ENCODE peak calls at places on chromosomes 12 and 14, in nine cellular contexts. J is adrenal gland, N is suprapubic skin, D is GM12878, U is GM12892, V is body of pancreas, S is H54, A is A549, F is GM12891. Z is an unnamed sample.

GRCh38 chr14:96735509-96735908 is 61.7 kb upstream of the VRK1 start:
- DNase-seq in J (no peak), N (no peak), D (no peak), U (no peak), V (no peak), S (no peak), A (no peak), F (no peak), Z (no peak)

GRCh38 chr12:47270782-47271664 is 191.3 kb upstream of the AMIGO2 start:
- DNase-seq in J (no peak), N (no peak), D (no peak), U (no peak), V (no peak), S (peak), A (peak), F (no peak), Z (no peak)

GRCh38 chr14:104843442-104844305 is 21.4 kb upstream of the CEP170B start:
- DNase-seq in J (no peak), N (peak), D (no peak), U (no peak), V (no peak), S (no peak), A (no peak), F (no peak), Z (no peak)

GRCh38 chr14:104309657-104310369 is 171.4 kb downstream of the KIF26A start:
- DNase-seq in J (peak), N (peak), D (no peak), U (no peak), V (no peak), S (no peak), A (no peak), F (no peak), Z (no peak)

GRCh38 chr14:105347587-105347968 is 33.0 kb downstream of the PACS2 start:
- DNase-seq in J (no peak), N (no peak), D (no peak), U (no peak), V (no peak), S (no peak), A (no peak), F (no peak), Z (no peak)

GRCh38 chr12:2580821-2581220 is 213.9 kb upstream of the FKBP4 start:
- DNase-seq in J (no peak), N (no peak), D (no peak), U (no peak), V (no peak), S (no peak), A (no peak), F (no peak), Z (no peak)

GRCh38 chr12:96425321-96425720 is 25.1 kb upstream of the CDK17 start:
- DNase-seq in J (no peak), N (no peak), D (no peak), U (no peak), V (no peak), S (peak), A (no peak), F (no peak), Z (no peak)

GRCh38 chr14:95784137-95784536 is 70.2 kb upstream of the TCL1A start:
- DNase-seq in J (no peak), N (no peak), D (no peak), U (no peak), V (no peak), S (peak), A (no peak), F (peak), Z (no peak)

GRCh38 chr14:24398298-24398942 is 383 bp upstream of the NYNRIN start:
- DNase-seq in J (peak), N (no peak), D (no peak), U (no peak), V (no peak), S (no peak), A (no peak), F (no peak), Z (no peak)

GRCh38 chr12:2753536-2753935 is 41.2 kb upstream of the FKBP4 start:
- DNase-seq in J (no peak), N (no peak), D (no peak), U (no peak), V (no peak), S (no peak), A (no peak), F (no peak), Z (no peak)

GRCh38 chr14:94340533-94340932 is 17.4 kb upstream of the SERPINA6 start:
- DNase-seq in J (no peak), N (no peak), D (no peak), U (no peak), V (no peak), S (no peak), A (no peak), F (no peak), Z (no peak)

GRCh38 chr12:103928736-103929050 is 1.5 kb upstream of the HSP90B1 start:
- DNase-seq in J (no peak), N (no peak), D (peak), U (no peak), V (no peak), S (no peak), A (no peak), F (no peak), Z (no peak)

GRCh38 chr12:8947737-8948136 is 1.7 kb downstream of the M6PR start:
- DNase-seq in J (no peak), N (no peak), D (no peak), U (no peak), V (no peak), S (no peak), A (no peak), F (no peak), Z (no peak)

GRCh38 chr12:28222081-28222700 is 31.9 kb downstream of the CCDC91 start:
- DNase-seq in J (no peak), N (no peak), D (no peak), U (no peak), V (no peak), S (no peak), A (no peak), F (no peak), Z (no peak)

GRCh38 chr14:80959448-80960006 is 4.1 kb downstream of the TSHR start:
- DNase-seq in J (peak), N (no peak), D (peak), U (peak), V (no peak), S (no peak), A (no peak), F (peak), Z (no peak)

GRCh38 chr12:113831016-113831415 is 135.1 kb downstream of the RBM19 start:
- DNase-seq in J (no peak), N (no peak), D (no peak), U (no peak), V (no peak), S (peak), A (no peak), F (no peak), Z (no peak)

GRCh38 chr12:5417500-5417899 is 14.4 kb upstream of the NTF3 start:
- DNase-seq in J (no peak), N (no peak), D (no peak), U (no peak), V (no peak), S (no peak), A (no peak), F (no peak), Z (no peak)

GRCh38 chr12:75825686-75826085 is 205.9 kb downstream of the PHLDA1 start:
- DNase-seq in J (no peak), N (no peak), D (no peak), U (no peak), V (no peak), S (peak), A (no peak), F (no peak), Z (no peak)

GRCh38 chr12:27505124-27505523 is 18.9 kb upstream of the PPFIBP1 start:
- DNase-seq in J (no peak), N (no peak), D (no peak), U (no peak), V (no peak), S (no peak), A (no peak), F (no peak), Z (no peak)

GRCh38 chr12:51907864-51908425 is 641 bp downstream of the ACVRL1 start:
- DNase-seq in J (no peak), N (peak), D (no peak), U (no peak), V (no peak), S (no peak), A (no peak), F (no peak), Z (no peak)

GRCh38 chr14:92503756-92504491 is 9.7 kb upstream of the RIN3 start:
- DNase-seq in J (peak), N (peak), D (no peak), U (no peak), V (no peak), S (peak), A (peak), F (no peak), Z (no peak)

GRCh38 chr12:26319511-26319910 is 124.1 kb downstream of the SSPN start:
- DNase-seq in J (peak), N (peak), D (no peak), U (no peak), V (peak), S (peak), A (no peak), F (no peak), Z (peak)

GRCh38 chr14:59343585-59343984 is 121.6 kb downstream of the GPR135 start:
- DNase-seq in J (no peak), N (no peak), D (no peak), U (no peak), V (peak), S (no peak), A (no peak), F (no peak), Z (no peak)

GRCh38 chr12:114439306-114439705 is 33.4 kb upstream of the TBX5 start:
- DNase-seq in J (no peak), N (no peak), D (no peak), U (no peak), V (no peak), S (no peak), A (no peak), F (no peak), Z (peak)

GRCh38 chr12:11601647-11602046 is 47.8 kb upstream of the ETV6 start:
- DNase-seq in J (no peak), N (no peak), D (no peak), U (no peak), V (no peak), S (no peak), A (no peak), F (no peak), Z (no peak)

GRCh38 chr12:31759621-31760459 is 31.0 kb upstream of the AMN1 start:
- DNase-seq in J (no peak), N (no peak), D (no peak), U (no peak), V (peak), S (no peak), A (no peak), F (no peak), Z (no peak)

GRCh38 chr12:117328556-117329100 is 32.8 kb downstream of the NOS1 start:
- DNase-seq in J (no peak), N (no peak), D (no peak), U (no peak), V (no peak), S (no peak), A (no peak), F (no peak), Z (no peak)

GRCh38 chr14:104797112-104798044 is 1.8 kb upstream of the AKT1 start:
- DNase-seq in J (no peak), N (no peak), D (no peak), U (no peak), V (peak), S (peak), A (peak), F (no peak), Z (no peak)

GRCh38 chr12:115121053-115121452 is 437.1 kb upstream of the TBX3 start:
- DNase-seq in J (no peak), N (no peak), D (no peak), U (no peak), V (no peak), S (no peak), A (no peak), F (no peak), Z (no peak)

GRCh38 chr12:50505945-50506344 is 1.2 kb downstream of the DIP2B start:
- DNase-seq in J (no peak), N (no peak), D (no peak), U (no peak), V (peak), S (no peak), A (no peak), F (no peak), Z (no peak)
- TF ChIP-seq POLR2A in J (no peak), N (no peak), D (no peak), U (no peak), V (no peak), S (no peak), A (no peak), F (no peak), Z (no peak)

GRCh38 chr12:124925117-124925516 is 10.7 kb upstream of the UBC start:
- DNase-seq in J (peak), N (no peak), D (no peak), U (no peak), V (no peak), S (no peak), A (no peak), F (no peak), Z (no peak)

GRCh38 chr12:124929649-124930419 is 15.4 kb upstream of the UBC start:
- DNase-seq in J (peak), N (peak), D (no peak), U (no peak), V (no peak), S (no peak), A (no peak), F (no peak), Z (no peak)

GRCh38 chr12:124928095-124928911 is 13.9 kb upstream of the UBC start:
- DNase-seq in J (peak), N (peak), D (no peak), U (no peak), V (peak), S (no peak), A (peak), F (no peak), Z (no peak)

GRCh38 chr12:124928912-124929530 is 14.6 kb upstream of the UBC start:
- DNase-seq in J (peak), N (peak), D (no peak), U (no peak), V (no peak), S (no peak), A (no peak), F (no peak), Z (no peak)

DNA sequence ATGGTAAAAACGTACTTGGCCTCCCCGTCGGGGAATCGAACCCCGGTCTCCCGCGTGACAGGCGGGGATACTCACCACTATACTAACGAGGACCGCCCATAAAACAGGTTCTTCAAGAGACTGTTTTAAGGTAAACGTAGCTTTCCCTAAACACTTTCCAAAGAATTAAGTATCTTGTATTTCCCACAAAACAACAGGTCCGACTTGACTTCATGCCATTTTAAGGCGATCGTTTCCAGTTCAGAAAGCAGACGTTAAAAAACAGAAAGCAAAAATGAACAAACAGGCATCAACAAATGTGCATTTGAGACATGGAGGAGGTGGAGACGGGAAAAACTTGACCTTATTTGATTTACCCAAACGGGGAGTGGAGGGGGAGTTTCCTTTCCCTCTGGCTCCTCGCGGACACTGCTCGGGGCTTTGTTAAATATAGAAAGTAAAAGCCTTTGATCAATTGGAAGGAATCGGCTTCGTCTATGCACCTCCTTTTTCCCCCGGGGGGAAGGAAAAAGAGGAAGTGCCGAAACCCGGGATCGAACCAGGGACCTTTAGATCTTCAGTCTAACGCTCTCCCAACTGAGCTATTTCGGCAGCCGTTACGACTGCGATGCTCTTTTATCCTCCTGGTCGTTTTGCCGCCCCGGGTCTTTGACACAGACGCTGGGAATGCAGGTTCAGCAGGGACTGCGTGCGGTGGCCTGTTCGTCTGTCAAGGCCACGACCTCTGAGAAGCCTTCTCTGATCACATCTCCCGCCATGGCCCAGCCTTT is 13.1 kb upstream of the UBC start:
- DNase-seq in J (peak), N (peak), D (peak), U (peak), V (peak), S (no peak), A (peak), F (no peak), Z (peak)
- TF ChIP-seq POLR2A in J (peak), N (peak), D (no peak), U (no peak), V (no peak), S (no peak), A (no peak), F (no peak), Z (no peak)

DNA sequence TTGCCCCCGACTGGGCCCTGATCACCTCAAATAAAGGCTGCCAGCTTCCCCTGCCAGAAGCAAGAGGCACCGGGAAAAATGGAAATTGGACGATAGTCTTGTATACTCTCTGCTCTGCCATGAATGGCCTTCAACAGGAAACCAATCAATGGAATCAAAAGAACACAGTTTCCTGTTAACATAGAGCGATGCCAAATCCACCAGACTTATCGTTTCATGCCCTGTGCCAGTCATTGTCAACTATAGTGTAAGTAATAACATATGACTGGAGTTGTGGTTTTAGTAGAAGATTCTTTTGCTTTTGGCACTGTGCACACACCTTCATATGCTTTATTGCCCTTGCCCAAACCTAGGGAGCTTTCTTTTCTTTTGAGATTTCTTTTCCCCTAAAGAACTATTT is 97.7 kb downstream of the TMEM30B start:
- DNase-seq in J (no peak), N (no peak), D (no peak), U (no peak), V (no peak), S (no peak), A (no peak), F (no peak), Z (no peak)
- TF ChIP-seq POLR2A in J (no peak), N (no peak), D (no peak), U (no peak), V (no peak), S (no peak), A (no peak), F (no peak), Z (no peak)

GRCh38 chr12:122979001-122979907 is 1.2 kb upstream of the ARL6IP4 start:
- DNase-seq in J (no peak), N (peak), D (no peak), U (no peak), V (no peak), S (no peak), A (no peak), F (no peak), Z (no peak)

GRCh38 chr12:122979908-122980191 is 631 bp upstream of the ARL6IP4 start:
- DNase-seq in J (no peak), N (no peak), D (no peak), U (no peak), V (no peak), S (no peak), A (no peak), F (no peak), Z (no peak)

GRCh38 chr12:122981036-122981471 is 573 bp downstream of the ARL6IP4 start:
- DNase-seq in J (no peak), N (peak), D (no peak), U (no peak), V (no peak), S (no peak), A (no peak), F (no peak), Z (peak)

GRCh38 chr12:122981587-122982493 is 1.4 kb downstream of the ARL6IP4 start:
- DNase-seq in J (no peak), N (peak), D (no peak), U (no peak), V (peak), S (no peak), A (no peak), F (no peak), Z (no peak)

GRCh38 chr12:122980192-122981035 is at the start of gene ARL6IP4:
- DNase-seq in J (no peak), N (peak), D (no peak), U (peak), V (peak), S (peak), A (peak), F (peak), Z (peak)
- TF ChIP-seq POLR2A in J (peak), N (no peak), D (peak), U (peak), V (peak), S (peak), A (peak), F (no peak), Z (no peak)

DNA sequence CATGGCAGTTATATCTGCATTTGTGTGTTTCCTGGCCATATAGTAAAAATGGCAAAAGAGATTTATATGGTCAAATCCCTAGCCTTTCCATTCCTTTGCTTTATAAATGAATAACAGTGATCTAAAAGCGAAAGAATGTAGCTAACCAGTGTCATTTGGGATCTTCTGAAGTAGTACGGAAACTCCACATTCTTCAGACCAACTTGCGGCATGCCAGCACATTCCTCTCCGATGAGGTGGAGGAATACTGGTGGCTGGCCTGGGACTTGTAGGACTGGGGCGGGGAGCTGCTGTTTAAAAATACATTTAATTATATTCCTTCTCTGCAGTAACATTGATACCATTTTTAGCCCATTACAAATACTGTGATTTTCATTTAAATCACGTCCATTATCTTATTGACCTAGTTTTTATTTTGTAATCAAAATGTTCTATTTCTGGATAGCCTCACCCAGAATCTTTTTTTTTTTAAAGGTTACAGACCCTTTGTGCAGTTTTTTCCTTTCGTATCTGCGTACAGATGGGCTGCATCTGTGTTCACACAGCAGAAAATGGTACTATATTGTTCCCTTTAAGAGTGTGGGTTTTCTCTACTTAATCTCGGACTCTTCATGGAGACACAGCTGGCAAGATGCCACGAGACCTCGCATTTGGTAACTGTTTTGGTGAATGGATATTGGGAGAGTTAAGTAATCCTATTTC is 85.4 kb downstream of the SAMD4A start:
- DNase-seq in J (peak), N (peak), D (no peak), U (no peak), V (peak), S (peak), A (peak), F (no peak), Z (no peak)
- TF ChIP-seq POLR2A in J (peak), N (no peak), D (no peak), U (no peak), V (no peak), S (no peak), A (no peak), F (no peak), Z (no peak)

GRCh38 chr12:66301944-66302826 is at the start of gene HELB:
- DNase-seq in J (peak), N (peak), D (peak), U (peak), V (peak), S (peak), A (peak), F (peak), Z (peak)
- TF ChIP-seq POLR2A in J (peak), N (no peak), D (peak), U (peak), V (peak), S (peak), A (peak), F (peak), Z (peak)

GRCh38 chr12:57055834-57056233 is 5.9 kb upstream of the MYO1A start:
- DNase-seq in J (no peak), N (no peak), D (no peak), U (no peak), V (no peak), S (no peak), A (no peak), F (no peak), Z (no peak)
- TF ChIP-seq POLR2A in J (no peak), N (no peak), D (no peak), U (no peak), V (no peak), S (no peak), A (no peak), F (no peak), Z (no peak)

GRCh38 chr14:63727736-63728728 is at the start of gene SGPP1:
- DNase-seq in J (peak), N (peak), D (no peak), U (peak), V (peak), S (peak), A (peak), F (peak), Z (peak)
- TF ChIP-seq POLR2A in J (peak), N (no peak), D (peak), U (peak), V (peak), S (peak), A (peak), F (peak), Z (no peak)

Z was measured in H1.